ENCODE peak calls at places on chromosomes 5 and 9, in five cellular contexts. One of them, this sample, is unnamed.
A peak's percentile ranks its signal among the peaks of the same experiment; 100 is the strongest.

GRCh38 chr5:124161286-124161685 is 585.2 kb downstream of the ZNF608 start:
- DNase-seq in HFF-Myc: no peak
- DNase-seq in AG04450: no peak
- DNase-seq in OCI-LY7: no peak
- DNase-seq in heart left ventricle: no peak
- DNase-seq in this sample: no peak

GRCh38 chr9:85605905-85606304 is 135.8 kb downstream of the AGTPBP1 start:
- DNase-seq in HFF-Myc: no peak
- DNase-seq in AG04450: no peak
- DNase-seq in OCI-LY7: no peak
- DNase-seq in heart left ventricle: no peak
- DNase-seq in this sample: no peak

GRCh38 chr5:44809215-44809955 is 638 bp downstream of the MRPS30 start:
- DNase-seq in HFF-Myc: no peak
- DNase-seq in AG04450: no peak
- DNase-seq in OCI-LY7: peak; percentile 71
- DNase-seq in heart left ventricle: peak; percentile 14
- DNase-seq in this sample: no peak

GRCh38 chr5:96807099-96807654 is 568 bp downstream of the ERAP1 start:
- DNase-seq in HFF-Myc: peak; percentile 14
- DNase-seq in AG04450: no peak
- DNase-seq in OCI-LY7: peak; percentile 55
- DNase-seq in heart left ventricle: peak; percentile 85
- DNase-seq in this sample: no peak

GRCh38 chr9:79446540-79447307 is 125.0 kb upstream of the TLE4 start:
- DNase-seq in HFF-Myc: no peak
- DNase-seq in AG04450: no peak
- DNase-seq in OCI-LY7: no peak
- DNase-seq in heart left ventricle: no peak
- DNase-seq in this sample: no peak

GRCh38 chr9:76652894-76653293 is 111.3 kb upstream of the PCA3 start:
- DNase-seq in HFF-Myc: no peak
- DNase-seq in AG04450: no peak
- DNase-seq in OCI-LY7: peak; percentile 19
- DNase-seq in heart left ventricle: no peak
- DNase-seq in this sample: no peak

GRCh38 chr9:124260769-124261603 is 3.2 kb downstream of the NEK6 start:
- DNase-seq in HFF-Myc: no peak
- DNase-seq in AG04450: no peak
- DNase-seq in OCI-LY7: peak; percentile 33
- DNase-seq in heart left ventricle: no peak
- DNase-seq in this sample: no peak

GRCh38 chr5:158769702-158770101 is 330.0 kb downstream of the EBF1 start:
- DNase-seq in HFF-Myc: no peak
- DNase-seq in AG04450: no peak
- DNase-seq in OCI-LY7: no peak
- DNase-seq in heart left ventricle: no peak
- DNase-seq in this sample: peak; percentile 45

GRCh38 chr9:127555830-127556820 is 56.0 kb upstream of the STXBP1 start:
- DNase-seq in HFF-Myc: peak; percentile 87
- DNase-seq in AG04450: peak; percentile 81
- DNase-seq in OCI-LY7: no peak
- DNase-seq in heart left ventricle: peak; percentile 65
- DNase-seq in this sample: peak; percentile 73

GRCh38 chr5:87361031-87361443 is 51.7 kb downstream of the CCNH start:
- DNase-seq in HFF-Myc: peak; percentile 24
- DNase-seq in AG04450: peak; percentile 16
- DNase-seq in OCI-LY7: no peak
- DNase-seq in heart left ventricle: no peak
- DNase-seq in this sample: no peak

GRCh38 chr5:142686968-142687367 is 1.1 kb upstream of the FGF1 start:
- DNase-seq in HFF-Myc: no peak
- DNase-seq in AG04450: no peak
- DNase-seq in OCI-LY7: no peak
- DNase-seq in heart left ventricle: no peak
- DNase-seq in this sample: no peak

GRCh38 chr5:59560553-59560952 is 333.0 kb downstream of the PDE4D start:
- DNase-seq in HFF-Myc: no peak
- DNase-seq in AG04450: no peak
- DNase-seq in OCI-LY7: no peak
- DNase-seq in heart left ventricle: no peak
- DNase-seq in this sample: no peak

GRCh38 chr5:151670953-151671636 is 15.6 kb downstream of the SPARC start:
- DNase-seq in HFF-Myc: no peak
- DNase-seq in AG04450: no peak
- DNase-seq in OCI-LY7: no peak
- DNase-seq in heart left ventricle: no peak
- DNase-seq in this sample: no peak

GRCh38 chr5:176627582-176627981 is 2.8 kb downstream of the SNCB start:
- DNase-seq in HFF-Myc: no peak
- DNase-seq in AG04450: no peak
- DNase-seq in OCI-LY7: no peak
- DNase-seq in heart left ventricle: no peak
- DNase-seq in this sample: no peak

GRCh38 chr5:176629853-176630680 is at the start of the genes EIF4E1B and SNCB:
- DNase-seq in HFF-Myc: no peak
- DNase-seq in AG04450: no peak
- DNase-seq in OCI-LY7: peak; percentile 84
- DNase-seq in heart left ventricle: no peak
- DNase-seq in this sample: no peak

GRCh38 chr5:176630681-176631222 is 277 bp downstream of the EIF4E1B start:
- DNase-seq in HFF-Myc: no peak
- DNase-seq in AG04450: no peak
- DNase-seq in OCI-LY7: peak; percentile 19
- DNase-seq in heart left ventricle: no peak
- DNase-seq in this sample: no peak

GRCh38 chr5:176628406-176629228 is 1.7 kb downstream of the SNCB start:
- DNase-seq in HFF-Myc: no peak
- DNase-seq in AG04450: no peak
- DNase-seq in OCI-LY7: no peak
- DNase-seq in heart left ventricle: no peak
- DNase-seq in this sample: no peak

GRCh38 chr5:176629317-176629852 is 949 bp downstream of the SNCB start:
- DNase-seq in HFF-Myc: no peak
- DNase-seq in AG04450: no peak
- DNase-seq in OCI-LY7: no peak
- DNase-seq in heart left ventricle: no peak
- DNase-seq in this sample: no peak
- H3K4me3 ChIP-seq in HFF-Myc: no peak overlapping the region
- H3K4me3 ChIP-seq in AG04450: no peak overlapping the region
- H3K4me3 ChIP-seq in OCI-LY7: peak overlapping the region; percentile 72
- H3K4me3 ChIP-seq in heart left ventricle: peak overlapping the region; percentile 17
- H3K4me3 ChIP-seq in this sample: no peak overlapping the region

GRCh38 chr5:1542011-1542410 is 18.3 kb upstream of the LPCAT1 start:
- DNase-seq in HFF-Myc: no peak
- DNase-seq in AG04450: no peak
- DNase-seq in OCI-LY7: no peak
- DNase-seq in heart left ventricle: no peak
- DNase-seq in this sample: no peak

GRCh38 chr5:1538741-1539392 is 15.1 kb upstream of the LPCAT1 start:
- DNase-seq in HFF-Myc: no peak
- DNase-seq in AG04450: no peak
- DNase-seq in OCI-LY7: no peak
- DNase-seq in heart left ventricle: no peak
- DNase-seq in this sample: no peak

GRCh38 chr5:1541662-1542008 is 17.9 kb upstream of the LPCAT1 start:
- DNase-seq in HFF-Myc: no peak
- DNase-seq in AG04450: no peak
- DNase-seq in OCI-LY7: no peak
- DNase-seq in heart left ventricle: no peak
- DNase-seq in this sample: no peak

GRCh38 chr5:1540831-1541661 is 17.3 kb upstream of the LPCAT1 start:
- DNase-seq in HFF-Myc: no peak
- DNase-seq in AG04450: no peak
- DNase-seq in OCI-LY7: no peak
- DNase-seq in heart left ventricle: no peak
- DNase-seq in this sample: no peak

GRCh38 chr5:1540166-1540565 is 16.4 kb upstream of the LPCAT1 start:
- DNase-seq in HFF-Myc: no peak
- DNase-seq in AG04450: no peak
- DNase-seq in OCI-LY7: no peak
- DNase-seq in heart left ventricle: no peak
- DNase-seq in this sample: no peak
- TF ChIP-seq CTCF in HFF-Myc: no peak
- TF ChIP-seq CTCF in AG04450: no peak
- TF ChIP-seq CTCF in OCI-LY7: no peak
- TF ChIP-seq CTCF in heart left ventricle: no peak
- TF ChIP-seq CTCF in this sample: no peak

DNA sequence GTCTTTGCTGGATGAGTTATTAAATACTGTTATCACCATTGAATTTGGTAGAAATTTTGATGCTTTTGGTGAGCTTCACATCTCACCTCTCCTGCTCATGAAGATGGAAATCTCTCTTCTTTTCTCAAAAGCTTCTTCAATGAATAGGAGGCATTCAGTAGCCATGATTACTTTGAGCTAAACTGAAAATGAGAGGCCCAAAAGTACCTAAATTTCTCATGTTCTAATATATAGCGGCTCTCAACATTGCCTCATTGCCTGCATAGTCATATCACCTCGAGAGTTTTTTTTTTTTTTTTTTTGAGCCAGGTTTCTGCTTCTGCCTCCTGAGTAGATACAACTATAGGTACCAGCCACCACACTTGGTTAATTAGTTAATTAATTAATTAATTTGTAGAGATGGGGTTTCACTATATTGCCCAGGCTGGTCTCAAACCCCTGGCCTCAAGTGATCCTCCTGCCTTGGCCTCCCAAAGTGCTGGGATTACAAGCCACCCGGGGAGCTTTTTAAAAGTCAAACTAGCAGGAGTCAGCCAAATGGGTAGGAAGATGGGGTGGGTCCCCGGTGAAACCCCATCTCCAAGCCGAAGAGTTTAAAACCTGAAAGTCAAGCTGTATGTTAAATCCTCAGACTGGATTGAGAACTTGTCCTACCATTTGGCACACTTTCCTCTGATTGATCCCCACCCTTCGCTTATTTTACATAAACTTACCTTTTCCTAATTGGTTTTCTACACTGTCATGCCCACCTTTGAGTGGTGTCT is 169.0 kb downstream of the DOCK2 start:
- DNase-seq in HFF-Myc: no peak
- DNase-seq in AG04450: no peak
- DNase-seq in OCI-LY7: no peak
- DNase-seq in heart left ventricle: no peak
- DNase-seq in this sample: no peak
- H3K4me3 ChIP-seq in HFF-Myc: no peak overlapping the region
- H3K4me3 ChIP-seq in AG04450: no peak overlapping the region
- H3K4me3 ChIP-seq in OCI-LY7: no peak overlapping the region
- H3K4me3 ChIP-seq in heart left ventricle: no peak overlapping the region
- H3K4me3 ChIP-seq in this sample: no peak overlapping the region

DNA sequence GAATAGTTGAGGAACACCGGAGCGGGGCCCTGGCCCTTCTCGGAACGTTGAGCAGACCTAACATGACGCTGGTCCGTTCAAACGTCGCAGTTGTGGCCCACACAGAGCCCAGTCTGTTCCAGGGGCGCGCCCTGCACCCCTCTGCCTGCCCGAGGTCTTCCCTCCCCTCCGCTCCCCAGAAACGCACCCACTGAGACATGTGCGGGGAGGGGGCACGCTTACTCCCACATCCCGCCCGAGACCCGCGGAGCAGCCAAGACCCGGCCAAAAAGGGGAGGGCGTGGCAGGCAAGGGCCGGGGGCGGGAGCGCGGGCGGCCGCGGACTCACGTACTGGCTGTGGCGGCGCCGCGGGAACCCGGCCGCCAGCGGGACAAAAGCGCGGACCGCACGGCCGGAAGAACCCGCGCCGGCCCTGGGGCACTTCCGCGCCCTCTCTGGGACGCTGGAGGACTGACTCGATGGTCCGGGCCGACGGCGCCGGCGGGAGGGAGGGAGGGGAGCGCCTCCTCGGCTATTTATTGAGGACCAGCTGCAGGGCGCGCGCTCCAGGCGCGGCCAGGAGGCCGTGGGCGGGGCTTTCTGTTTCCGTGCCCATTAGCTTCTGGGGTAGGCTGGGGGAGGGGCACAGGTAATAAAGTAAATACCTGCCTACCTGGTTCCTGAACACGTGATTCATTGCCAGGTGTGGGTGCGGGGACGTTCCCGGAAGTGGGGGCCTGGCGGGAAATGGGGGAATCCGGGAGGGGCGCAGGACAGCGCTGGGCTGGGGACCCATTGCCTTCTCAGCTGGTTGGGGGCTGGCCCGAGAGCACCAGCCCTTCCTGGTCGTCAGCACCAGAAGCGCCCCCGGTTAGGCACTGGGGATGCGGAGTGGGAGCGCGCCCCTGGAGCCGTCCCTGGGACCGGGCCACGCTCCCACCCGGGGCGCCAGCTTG is at the start of gene ZFP62:
- DNase-seq in HFF-Myc: peak; percentile 50
- DNase-seq in AG04450: peak; percentile 71
- DNase-seq in OCI-LY7: peak; percentile 96
- DNase-seq in heart left ventricle: peak; percentile 91
- DNase-seq in this sample: peak; percentile 26
- TF ChIP-seq CTCF in HFF-Myc: no peak
- TF ChIP-seq CTCF in AG04450: no peak
- TF ChIP-seq CTCF in OCI-LY7: no peak
- TF ChIP-seq CTCF in heart left ventricle: peak; percentile 5
- TF ChIP-seq CTCF in this sample: no peak

GRCh38 chr9:133255371-133255940 is 19.5 kb downstream of the ABO start:
- DNase-seq in HFF-Myc: no peak
- DNase-seq in AG04450: no peak
- DNase-seq in OCI-LY7: no peak
- DNase-seq in heart left ventricle: no peak
- DNase-seq in this sample: no peak
- H3K4me3 ChIP-seq in HFF-Myc: no peak overlapping the region
- H3K4me3 ChIP-seq in AG04450: no peak overlapping the region
- H3K4me3 ChIP-seq in OCI-LY7: no peak overlapping the region
- H3K4me3 ChIP-seq in heart left ventricle: no peak overlapping the region
- H3K4me3 ChIP-seq in this sample: no peak overlapping the region